ENCODE peak calls at places on chromosomes 13 and 19, in seven cellular contexts. E is aorta; N is epithelial cell of esophagus; C is T follicular helper cell; R is WTC11; J is stimulated activated CD4-positive, alpha-beta T cell treated with anti-CD3 and anti-CD28 coated beads, Interleukin-1b, Interleukin-23, amount 100 ng/mL, for 24 hours; Q is effector CD4-positive, alpha-beta T cell. O is an unnamed sample.

GRCh38 chr19:48630289-48631036 is 6.7 kb downstream of the DBP start:
- DNase-seq in N (peak; percentile 37), C (no peak), R (peak; percentile 72), J (no peak), Q (no peak), E (peak; percentile 91), O (peak; percentile 59)

GRCh38 chr19:54470276-54470887 is 2.7 kb downstream of the CDC42EP5 start:
- DNase-seq in C (no peak), N (no peak), R (no peak), E (no peak), J (no peak), Q (no peak), O (no peak)

GRCh38 chr19:16326401-16327130 is 1.9 kb downstream of the KLF2 start:
- DNase-seq in Q (peak; percentile 45), R (peak; percentile 60), J (no peak), E (peak; percentile 82), N (no peak), C (peak; percentile 34), O (no peak)

GRCh38 chr13:21673592-21674270 is 2.9 kb downstream of the FGF9 start:
- DNase-seq in E (no peak), J (no peak), R (peak; percentile 63), Q (peak; percentile 31), C (no peak), N (peak; percentile 66), O (peak; percentile 75)

GRCh38 chr19:2461751-2462634 is 5.2 kb upstream of the LMNB2 start:
- DNase-seq in R (peak; percentile 78), Q (peak; percentile 37), J (no peak), C (peak; percentile 24), N (peak; percentile 68), E (peak; percentile 87), O (peak; percentile 63)

GRCh38 chr19:39038098-39038497 is 5.7 kb upstream of the FBXO27 start:
- DNase-seq in N (peak; percentile 75), J (no peak), E (no peak), R (peak; percentile 69), Q (no peak), C (no peak), O (peak; percentile 32)

GRCh38 chr13:88429862-88430261 is 758.7 kb downstream of the SLITRK5 start:
- DNase-seq in E (no peak), R (no peak), C (no peak), Q (no peak), N (no peak), J (no peak), O (no peak)

GRCh38 chr19:9645466-9645865 is 24.4 kb upstream of the ZNF561 start:
- DNase-seq in C (no peak), E (no peak), J (no peak), R (no peak), Q (no peak), N (peak; percentile 2), O (no peak)

GRCh38 chr13:48647625-48648024 is 6.1 kb upstream of the CYSLTR2 start:
- DNase-seq in R (no peak), Q (no peak), E (no peak), C (no peak), N (no peak), J (no peak), O (no peak)

GRCh38 chr19:46574533-46574932 is 26.6 kb upstream of the CALM3 start:
- DNase-seq in E (no peak), J (no peak), Q (peak; percentile 6), N (no peak), C (peak; percentile 12), R (no peak), O (no peak)

GRCh38 chr19:29324717-29325116 is 111.8 kb upstream of the UQCRFS1 start:
- DNase-seq in N (no peak), Q (no peak), R (no peak), C (no peak), E (no peak), J (no peak), O (no peak)

GRCh38 chr19:38033658-38034150 is 126.7 kb downstream of the SIPA1L3 start:
- DNase-seq in J (no peak), E (no peak), R (peak; percentile 53), Q (no peak), N (no peak), C (no peak), O (no peak)

GRCh38 chr19:31316201-31316951 is 32.9 kb downstream of the TSHZ3 start:
- DNase-seq in C (no peak), Q (no peak), J (no peak), N (no peak), R (no peak), E (no peak), O (no peak)

GRCh38 chr13:68927387-68928026 is 1180.1 kb upstream of the ATXN8OS start:
- DNase-seq in N (peak; percentile 60), Q (no peak), E (no peak), R (peak; percentile 66), J (no peak), C (no peak), O (peak; percentile 43)

GRCh38 chr19:13154911-13155471 is 4.8 kb downstream of the IER2 start:
- DNase-seq in E (peak; percentile 90), J (no peak), C (peak; percentile 70), R (peak; percentile 94), N (peak; percentile 91), Q (peak; percentile 74), O (peak; percentile 69)

GRCh38 chr19:49151339-49152217 is 3.6 kb downstream of the HRC start:
- DNase-seq in E (peak; percentile 87), N (peak; percentile 96), R (peak; percentile 99), C (no peak), J (no peak), Q (no peak), O (peak; percentile 79)

GRCh38 chr19:47561440-47562045 is 11.4 kb downstream of the ZNF541 start:
- DNase-seq in E (no peak), C (no peak), R (no peak), Q (no peak), J (no peak), N (no peak), O (no peak)

GRCh38 chr13:43776680-43777079 is 10.1 kb downstream of the ENOX1 start:
- DNase-seq in C (no peak), Q (no peak), J (no peak), E (no peak), R (no peak), N (no peak), O (no peak)

O was measured in glutamatergic neuron.